ENCODE peak calls at places on chromosomes 3 and 15, in ten cellular contexts. Z, A, C, J, P, Q, S, H, Y and E are unnamed samples.

GRCh38 chr3:81695302-81695701 is 66.1 kb downstream of the GBE1 start:
- DNase-seq in Z (no peak), A (no peak), C (no peak), J (no peak), P (no peak), Q (no peak), S (no peak), H (no peak), Y (no peak), E (no peak)

GRCh38 chr3:188901671-188902331 is 270.0 kb upstream of the TPRG1 start:
- DNase-seq in Z (no peak), A (no peak), C (no peak), J (no peak), P (no peak), Q (no peak), S (no peak), H (no peak), Y (no peak), E (peak)

GRCh38 chr15:70196314-70197291 is 98.9 kb upstream of the TLE3 start:
- DNase-seq in Z (no peak), A (no peak), C (peak), J (no peak), P (peak), Q (peak), S (no peak), H (peak), Y (peak), E (no peak)

GRCh38 chr15:45307230-45307924 is 55.3 kb downstream of the SLC28A2 start:
- DNase-seq in Z (peak), A (peak), C (peak), J (no peak), P (no peak), Q (no peak), S (no peak), H (no peak), Y (no peak), E (no peak)

GRCh38 chr15:85289677-85290365 is 90.6 kb upstream of the AKAP13 start:
- DNase-seq in Z (peak), A (peak), C (peak), J (no peak), P (no peak), Q (no peak), S (no peak), H (no peak), Y (no peak), E (no peak)

GRCh38 chr3:171349392-171349791 is 110.8 kb downstream of the TNIK start:
- DNase-seq in Z (no peak), A (no peak), C (no peak), J (no peak), P (no peak), Q (no peak), S (no peak), H (no peak), Y (no peak), E (no peak)

GRCh38 chr3:125212096-125212508 is 446 bp downstream of the SLC12A8 start:
- DNase-seq in Z (no peak), A (no peak), C (peak), J (no peak), P (no peak), Q (no peak), S (no peak), H (peak), Y (no peak), E (no peak)

GRCh38 chr15:25910832-25911231 is 47.7 kb upstream of the ATP10A start:
- DNase-seq in Z (no peak), A (no peak), C (no peak), J (no peak), P (no peak), Q (no peak), S (no peak), H (no peak), Y (no peak), E (no peak)

GRCh38 chr3:67094769-67095168 is 96.7 kb downstream of the KBTBD8 start:
- DNase-seq in Z (no peak), A (no peak), C (no peak), J (no peak), P (no peak), Q (no peak), S (no peak), H (no peak), Y (no peak), E (no peak)

GRCh38 chr15:70329179-70329578 is 231.5 kb upstream of the TLE3 start:
- DNase-seq in Z (no peak), A (no peak), C (no peak), J (peak), P (no peak), Q (no peak), S (no peak), H (no peak), Y (no peak), E (no peak)

GRCh38 chr3:184323696-184324095 is 9.3 kb downstream of the EIF4G1 start:
- DNase-seq in Z (no peak), A (no peak), C (no peak), J (no peak), P (no peak), Q (no peak), S (no peak), H (no peak), Y (no peak), E (no peak)

GRCh38 chr15:71775857-71776256 is 34.5 kb upstream of the NR2E3 start:
- DNase-seq in Z (no peak), A (no peak), C (no peak), J (no peak), P (no peak), Q (no peak), S (no peak), H (no peak), Y (no peak), E (no peak)

GRCh38 chr3:33236005-33236404 is 17.4 kb upstream of the SUSD5 start:
- DNase-seq in Z (no peak), A (no peak), C (no peak), J (no peak), P (no peak), Q (no peak), S (no peak), H (no peak), Y (no peak), E (no peak)

GRCh38 chr3:132626955-132627354 is 29.9 kb downstream of the ACKR4 start:
- DNase-seq in Z (no peak), A (no peak), C (no peak), J (no peak), P (no peak), Q (no peak), S (no peak), H (peak), Y (no peak), E (no peak)

GRCh38 chr3:173770796-173771573 is 373.4 kb downstream of the NLGN1 start:
- DNase-seq in Z (no peak), A (no peak), C (no peak), J (no peak), P (no peak), Q (no peak), S (no peak), H (no peak), Y (no peak), E (no peak)